ENCODE peak calls at places on chromosomes 4 and X, in six cellular contexts. One of them, this sample, is unnamed.

GRCh38 chrX:44245730-44246129 is 97.7 kb downstream of the EFHC2 start:
- DNase-seq in activated naive CD8-positive, alpha-beta T cell treated with anti-CD3 and anti-CD28 coated beads, Interleukin-2, amount 50 U/mL, for 16 hours: no peak
- DNase-seq in NCI-H187: no peak
- DNase-seq in posterior cingulate gyrus: no peak
- DNase-seq in T follicular helper cell: peak; percentile 9
- DNase-seq in GM03348: no peak
- DNase-seq in this sample: no peak

GRCh38 chrX:131792789-131793462 is 230.2 kb upstream of the STK26 start:
- DNase-seq in activated naive CD8-positive, alpha-beta T cell treated with anti-CD3 and anti-CD28 coated beads, Interleukin-2, amount 50 U/mL, for 16 hours: no peak
- DNase-seq in NCI-H187: peak; percentile 84
- DNase-seq in posterior cingulate gyrus: peak; percentile 46
- DNase-seq in T follicular helper cell: peak; percentile 90
- DNase-seq in GM03348: peak; percentile 17
- DNase-seq in this sample: no peak

GRCh38 chrX:155632424-155633100 is 19.8 kb upstream of the TMLHE start:
- DNase-seq in activated naive CD8-positive, alpha-beta T cell treated with anti-CD3 and anti-CD28 coated beads, Interleukin-2, amount 50 U/mL, for 16 hours: no peak
- DNase-seq in NCI-H187: no peak
- DNase-seq in posterior cingulate gyrus: no peak
- DNase-seq in T follicular helper cell: no peak
- DNase-seq in GM03348: no peak
- DNase-seq in this sample: no peak

GRCh38 chrX:36650622-36651021 is 357.5 kb upstream of the FAM47C start:
- DNase-seq in activated naive CD8-positive, alpha-beta T cell treated with anti-CD3 and anti-CD28 coated beads, Interleukin-2, amount 50 U/mL, for 16 hours: no peak
- DNase-seq in NCI-H187: no peak
- DNase-seq in posterior cingulate gyrus: no peak
- DNase-seq in T follicular helper cell: no peak
- DNase-seq in GM03348: no peak
- DNase-seq in this sample: no peak

GRCh38 chr4:3601992-3602391 is 69.8 kb upstream of the LRPAP1 start:
- DNase-seq in activated naive CD8-positive, alpha-beta T cell treated with anti-CD3 and anti-CD28 coated beads, Interleukin-2, amount 50 U/mL, for 16 hours: no peak
- DNase-seq in NCI-H187: no peak
- DNase-seq in posterior cingulate gyrus: no peak
- DNase-seq in T follicular helper cell: no peak
- DNase-seq in GM03348: no peak
- DNase-seq in this sample: no peak

GRCh38 chrX:24110049-24110448 is 39.5 kb upstream of the ZFX start:
- DNase-seq in activated naive CD8-positive, alpha-beta T cell treated with anti-CD3 and anti-CD28 coated beads, Interleukin-2, amount 50 U/mL, for 16 hours: no peak
- DNase-seq in NCI-H187: peak; percentile 30
- DNase-seq in posterior cingulate gyrus: no peak
- DNase-seq in T follicular helper cell: no peak
- DNase-seq in GM03348: no peak
- DNase-seq in this sample: no peak

GRCh38 chrX:25131055-25131454 is 115.3 kb upstream of the ARX start:
- DNase-seq in activated naive CD8-positive, alpha-beta T cell treated with anti-CD3 and anti-CD28 coated beads, Interleukin-2, amount 50 U/mL, for 16 hours: no peak
- DNase-seq in NCI-H187: no peak
- DNase-seq in posterior cingulate gyrus: no peak
- DNase-seq in T follicular helper cell: no peak
- DNase-seq in GM03348: no peak
- DNase-seq in this sample: no peak

GRCh38 chr4:147138171-147138570 is 192.5 kb upstream of the TTC29 start:
- DNase-seq in activated naive CD8-positive, alpha-beta T cell treated with anti-CD3 and anti-CD28 coated beads, Interleukin-2, amount 50 U/mL, for 16 hours: no peak
- DNase-seq in NCI-H187: no peak
- DNase-seq in posterior cingulate gyrus: no peak
- DNase-seq in T follicular helper cell: no peak
- DNase-seq in GM03348: no peak
- DNase-seq in this sample: peak; percentile 32

GRCh38 chr4:25308266-25308665 is 4.3 kb upstream of the ZCCHC4 start:
- DNase-seq in activated naive CD8-positive, alpha-beta T cell treated with anti-CD3 and anti-CD28 coated beads, Interleukin-2, amount 50 U/mL, for 16 hours: no peak
- DNase-seq in NCI-H187: no peak
- DNase-seq in posterior cingulate gyrus: no peak
- DNase-seq in T follicular helper cell: no peak
- DNase-seq in GM03348: no peak
- DNase-seq in this sample: no peak

GRCh38 chr4:7330811-7331681 is 103.7 kb downstream of the PSAPL1 start:
- DNase-seq in activated naive CD8-positive, alpha-beta T cell treated with anti-CD3 and anti-CD28 coated beads, Interleukin-2, amount 50 U/mL, for 16 hours: no peak
- DNase-seq in NCI-H187: no peak
- DNase-seq in posterior cingulate gyrus: peak; percentile 24
- DNase-seq in T follicular helper cell: no peak
- DNase-seq in GM03348: no peak
- DNase-seq in this sample: no peak

GRCh38 chr4:76982638-76983579 is 33.4 kb downstream of the SEPTIN11 start:
- DNase-seq in activated naive CD8-positive, alpha-beta T cell treated with anti-CD3 and anti-CD28 coated beads, Interleukin-2, amount 50 U/mL, for 16 hours: no peak
- DNase-seq in NCI-H187: no peak
- DNase-seq in posterior cingulate gyrus: no peak
- DNase-seq in T follicular helper cell: no peak
- DNase-seq in GM03348: no peak
- DNase-seq in this sample: peak; percentile 69

GRCh38 chrX:50594788-50595187 is 124.2 kb upstream of the DGKK start:
- DNase-seq in activated naive CD8-positive, alpha-beta T cell treated with anti-CD3 and anti-CD28 coated beads, Interleukin-2, amount 50 U/mL, for 16 hours: no peak
- DNase-seq in NCI-H187: no peak
- DNase-seq in posterior cingulate gyrus: no peak
- DNase-seq in T follicular helper cell: no peak
- DNase-seq in GM03348: no peak
- DNase-seq in this sample: no peak

GRCh38 chr4:168864831-168865541 is 145.1 kb downstream of the CBR4 start:
- DNase-seq in activated naive CD8-positive, alpha-beta T cell treated with anti-CD3 and anti-CD28 coated beads, Interleukin-2, amount 50 U/mL, for 16 hours: no peak
- DNase-seq in NCI-H187: no peak
- DNase-seq in posterior cingulate gyrus: no peak
- DNase-seq in T follicular helper cell: no peak
- DNase-seq in GM03348: peak; percentile 68
- DNase-seq in this sample: peak; percentile 80

This sample was measured in fibroblast of gingiva.